ENCODE peak calls at places on chromosomes 3 and 15, in four cellular contexts. D is HFFc6; J is testis; I is activated naive CD4-positive, alpha-beta T cell treated with anti-CD3 and anti-CD28 coated beads for 36 hours. U is an unnamed sample.

GRCh38 chr15:74543583-74543982 is 2.6 kb downstream of the ARID3B start:
- DNase-seq in D (no peak), I (peak; percentile 27), J (no peak), U (no peak)

GRCh38 chr15:98142584-98142983 is 182.1 kb downstream of the ARRDC4 start:
- DNase-seq in J (no peak), I (no peak), D (no peak), U (no peak)

GRCh38 chr3:35899245-35899644 is 259.9 kb downstream of the ARPP21 start:
- DNase-seq in J (no peak), I (no peak), D (no peak), U (no peak)

GRCh38 chr3:105166893-105167292 is 199.8 kb upstream of the ALCAM start:
- DNase-seq in D (peak; percentile 52), I (no peak), J (no peak), U (no peak)

GRCh38 chr3:42489116-42489936 is 13.1 kb upstream of the VIPR1 start:
- DNase-seq in I (no peak), J (peak; percentile 53), D (no peak), U (no peak)

GRCh38 chr3:63351159-63352007 is 73.3 kb downstream of the SYNPR start:
- DNase-seq in D (peak; percentile 49), J (no peak), I (no peak), U (no peak)

GRCh38 chr3:108430540-108430939 is 79.9 kb downstream of the MYH15 start:
- DNase-seq in D (no peak), J (no peak), I (no peak), U (no peak)

GRCh38 chr15:68497206-68497910 is 65.4 kb upstream of the ITGA11 start:
- DNase-seq in J (no peak), D (no peak), I (no peak), U (no peak)

GRCh38 chr3:127598841-127599570 is 795 bp downstream of the MCM2 start:
- DNase-seq in D (no peak), I (no peak), J (no peak), U (no peak)